ENCODE peak calls at places on chromosomes 1 and 21, in four cellular contexts. Z is A549, M is IMR-90, N is HCT116. K is an unnamed sample.

GRCh38 chr1:236489710-236490377 is 33.9 kb upstream of the LGALS8 start:
- DNase-seq in Z (peak; percentile 76), M (peak; percentile 55), N (peak; percentile 63), K (peak; percentile 19)

GRCh38 chr1:25821112-25821476 is 1.3 kb downstream of the MTFR1L start:
- DNase-seq in Z (no peak), M (no peak), N (no peak), K (no peak)

GRCh38 chr1:86706018-86706417 is 1.6 kb downstream of the SH3GLB1 start:
- DNase-seq in Z (no peak), M (no peak), N (no peak), K (no peak)

GRCh38 chr1:40404670-40405462 is 31.3 kb downstream of the SMAP2 start:
- DNase-seq in Z (peak; percentile 54), M (peak; percentile 79), N (peak; percentile 51), K (no peak)

GRCh38 chr1:168312718-168313604 is 32.3 kb downstream of the TBX19 start:
- DNase-seq in Z (no peak), M (peak; percentile 41), N (no peak), K (no peak)

GRCh38 chr21:45539796-45540600 is 2.2 kb downstream of the SLC19A1 start:
- DNase-seq in Z (no peak), M (no peak), N (no peak), K (no peak)

GRCh38 chr1:172380441-172381244 is 39.8 kb upstream of the C1orf105 start:
- DNase-seq in Z (no peak), M (no peak), N (no peak), K (no peak)

GRCh38 chr1:5745776-5746610 is 246.2 kb downstream of the NPHP4 start:
- DNase-seq in Z (peak; percentile 71), M (peak; percentile 13), N (peak; percentile 54), K (no peak)

GRCh38 chr1:116151739-116152576 is 40.8 kb downstream of the MAB21L3 start:
- DNase-seq in Z (peak; percentile 54), M (peak; percentile 51), N (peak; percentile 26), K (peak; percentile 23)

GRCh38 chr21:45086342-45086958 is 12.1 kb downstream of the ADARB1 start:
- DNase-seq in Z (no peak), M (no peak), N (no peak), K (no peak)

GRCh38 chr1:159089184-159089791 is 12.7 kb upstream of the AIM2 start:
- DNase-seq in Z (peak; percentile 17), M (no peak), N (no peak), K (no peak)

GRCh38 chr21:17911628-17912027 is 92.5 kb upstream of the C21orf91 start:
- DNase-seq in Z (no peak), M (peak; percentile 42), N (no peak), K (no peak)

GRCh38 chr1:53089478-53090226 is 27.6 kb downstream of the PODN start:
- DNase-seq in Z (peak; percentile 33), M (peak; percentile 33), N (no peak), K (no peak)

GRCh38 chr1:93613895-93614294 is 67.7 kb downstream of the BCAR3 start:
- DNase-seq in Z (no peak), M (peak; percentile 65), N (no peak), K (no peak)

GRCh38 chr1:54894271-54894670 is 7.3 kb upstream of the DHCR24 start:
- DNase-seq in Z (no peak), M (no peak), N (no peak), K (no peak)
- TF ChIP-seq RAD21 in Z (no peak), M (no peak), N (no peak), K (no peak)

GRCh38 chr21:31293986-31294385 is 50.1 kb downstream of the TIAM1 start:
- DNase-seq in Z (peak; percentile 13), M (peak; percentile 94), N (peak; percentile 64), K (no peak)
- TF ChIP-seq RAD21 in Z (no peak), M (no peak), N (no peak), K (no peak)

GRCh38 chr1:12435639-12436344 is 182.2 kb downstream of the DHRS3 start:
- DNase-seq in Z (no peak), M (peak; percentile 43), N (no peak), K (peak; percentile 85)

GRCh38 chr1:12434174-12434573 is 183.8 kb downstream of the DHRS3 start:
- DNase-seq in Z (peak; percentile 44), M (peak; percentile 86), N (peak; percentile 51), K (peak; percentile 73)

GRCh38 chr1:12432897-12433296 is 185.1 kb downstream of the DHRS3 start:
- DNase-seq in Z (no peak), M (no peak), N (no peak), K (no peak)

GRCh38 chr1:12434686-12435085 is 183.3 kb downstream of the DHRS3 start:
- DNase-seq in Z (no peak), M (no peak), N (no peak), K (no peak)

GRCh38 chr1:12433323-12434053 is 184.5 kb downstream of the DHRS3 start:
- DNase-seq in Z (peak; percentile 77), M (peak; percentile 67), N (peak; percentile 22), K (no peak)
- TF ChIP-seq RAD21 in Z (peak; percentile 21), M (no peak), N (no peak), K (no peak)

DNA sequence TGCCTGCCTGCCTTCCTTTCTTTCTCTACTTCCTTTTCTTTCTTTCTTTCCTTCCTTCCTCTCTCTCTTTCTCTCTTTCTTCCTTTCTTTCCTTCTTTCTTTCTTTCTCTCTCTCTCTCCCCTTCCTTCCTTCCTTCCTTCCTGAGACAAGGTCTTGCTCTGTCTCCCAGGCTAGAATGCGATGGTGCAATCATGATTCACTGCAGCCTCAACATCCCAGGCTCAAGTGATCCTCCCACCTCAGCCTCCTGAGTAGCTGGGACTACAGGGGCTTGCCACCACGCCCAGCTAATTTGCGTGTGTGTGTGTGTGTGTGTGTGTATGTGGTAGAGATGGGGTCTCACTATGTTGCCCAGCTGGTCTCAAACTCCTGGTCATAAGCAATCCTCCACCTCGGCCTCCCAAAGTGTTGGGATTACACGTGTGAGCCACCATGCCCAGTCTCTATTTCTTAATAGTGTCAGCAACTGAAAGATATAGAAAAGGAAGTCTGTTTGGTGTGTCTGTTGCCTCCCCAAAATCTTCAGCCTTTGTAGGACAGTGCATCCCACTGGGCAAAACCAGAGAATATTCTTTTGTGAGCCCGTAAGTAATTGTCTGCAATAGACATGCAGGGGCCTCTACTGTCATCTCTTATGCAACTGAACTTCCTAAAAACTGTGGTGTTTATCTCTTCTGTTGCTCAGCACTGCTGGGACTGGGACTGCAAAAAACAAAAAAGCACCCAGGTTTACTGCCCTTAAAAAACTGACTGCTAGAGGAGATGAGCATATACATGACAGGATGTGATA is 20.9 kb upstream of the RAB4A start:
- DNase-seq in Z (no peak), M (no peak), N (no peak), K (no peak)
- TF ChIP-seq RAD21 in Z (no peak), M (no peak), N (no peak), K (no peak)

GRCh38 chr1:37143818-37144217 is 109.5 kb upstream of the GRIK3 start:
- DNase-seq in Z (no peak), M (no peak), N (no peak), K (no peak)
- TF ChIP-seq RAD21 in Z (no peak), M (no peak), N (no peak), K (no peak)